ENCODE peak calls at places on chromosome 22, in eight cellular contexts. O is Panc1, D is HCT116, K is GM23338, W is K562, R is upper lobe of left lung, N is HepG2, H is GM12878. A is an unnamed sample.

GRCh38 chr22:21632237-21632895 is at the start of gene CCDC116:
- ATAC-seq in O (no peak), D (peak; percentile 37), K (peak; percentile 11), W (peak; percentile 82), R (no peak), N (peak; percentile 75), H (no peak), A (no peak)

GRCh38 chr22:27129266-27129665 is 471.9 kb downstream of the MIAT start:
- ATAC-seq in O (no peak), D (no peak), K (no peak), W (no peak), R (no peak), N (no peak), H (no peak), A (no peak)

GRCh38 chr22:41608386-41608785 is 12.5 kb downstream of the DESI1 start:
- ATAC-seq in O (no peak), D (no peak), K (no peak), W (no peak), R (no peak), N (no peak), H (no peak), A (no peak)

GRCh38 chr22:38454011-38454360 is 1.0 kb downstream of the KCNJ4 start:
- ATAC-seq in O (no peak), D (no peak), K (peak; percentile 4), W (no peak), R (no peak), N (peak; percentile 6), H (peak; percentile 18), A (no peak)

GRCh38 chr22:17130199-17130598 is 9.0 kb upstream of the TMEM121B start:
- ATAC-seq in O (no peak), D (no peak), K (no peak), W (no peak), R (no peak), N (no peak), H (no peak), A (no peak)

GRCh38 chr22:40137132-40137531 is 40.6 kb upstream of the TNRC6B start:
- ATAC-seq in O (no peak), D (no peak), K (no peak), W (no peak), R (no peak), N (no peak), H (no peak), A (no peak)

GRCh38 chr22:32880906-32881596 is 79.5 kb downstream of the TIMP3 start:
- ATAC-seq in O (no peak), D (no peak), K (peak; percentile 71), W (peak; percentile 85), R (peak; percentile 79), N (no peak), H (no peak), A (peak; percentile 72)

GRCh38 chr22:33467718-33468117 is 409.5 kb upstream of the SYN3 start:
- ATAC-seq in O (no peak), D (no peak), K (no peak), W (no peak), R (no peak), N (no peak), H (no peak), A (no peak)

GRCh38 chr22:17810570-17811116 is 36.4 kb upstream of the BID start:
- ATAC-seq in O (no peak), D (no peak), K (no peak), W (no peak), R (no peak), N (no peak), H (no peak), A (no peak)

GRCh38 chr22:27576815-27577564 is 224.6 kb downstream of the MN1 start:
- ATAC-seq in O (no peak), D (no peak), K (peak; percentile 17), W (no peak), R (no peak), N (no peak), H (no peak), A (peak; percentile 35)

GRCh38 chr22:50626856-50627451 is 998 bp downstream of the ARSA start:
- ATAC-seq in O (no peak), D (no peak), K (no peak), W (no peak), R (no peak), N (no peak), H (no peak), A (no peak)

GRCh38 chr22:32920032-32920628 is 118.6 kb downstream of the TIMP3 start:
- ATAC-seq in O (no peak), D (no peak), K (no peak), W (no peak), R (no peak), N (no peak), H (no peak), A (peak; percentile 82)

GRCh38 chr22:35611891-35612576 is 5.1 kb downstream of the MB start:
- ATAC-seq in O (peak; percentile 15), D (no peak), K (no peak), W (no peak), R (no peak), N (peak; percentile 51), H (peak; percentile 75), A (peak; percentile 14)

GRCh38 chr22:50268655-50269113 is 1.5 kb downstream of the MAPK11 start:
- ATAC-seq in O (no peak), D (no peak), K (no peak), W (no peak), R (no peak), N (no peak), H (no peak), A (no peak)

GRCh38 chr22:33923660-33924246 is 3.5 kb upstream of the LARGE1 start:
- ATAC-seq in O (no peak), D (no peak), K (peak; percentile 3), W (no peak), R (no peak), N (no peak), H (no peak), A (no peak)

GRCh38 chr22:31954535-31955326 is 10.4 kb downstream of the YWHAH start:
- ATAC-seq in O (no peak), D (no peak), K (no peak), W (no peak), R (no peak), N (no peak), H (no peak), A (peak; percentile 58)

GRCh38 chr22:38284042-38284402 is 11.2 kb upstream of the TMEM184B start:
- ATAC-seq in O (no peak), D (no peak), K (no peak), W (no peak), R (peak; percentile 85), N (peak; percentile 76), H (no peak), A (peak; percentile 93)

GRCh38 chr22:32708835-32709234 is 92.7 kb upstream of the TIMP3 start:
- ATAC-seq in O (no peak), D (no peak), K (no peak), W (no peak), R (no peak), N (no peak), H (no peak), A (peak; percentile 25)

GRCh38 chr22:35610741-35611140 is 6.4 kb downstream of the MB start:
- ATAC-seq in O (no peak), D (no peak), K (no peak), W (no peak), R (no peak), N (no peak), H (no peak), A (no peak)

DNA sequence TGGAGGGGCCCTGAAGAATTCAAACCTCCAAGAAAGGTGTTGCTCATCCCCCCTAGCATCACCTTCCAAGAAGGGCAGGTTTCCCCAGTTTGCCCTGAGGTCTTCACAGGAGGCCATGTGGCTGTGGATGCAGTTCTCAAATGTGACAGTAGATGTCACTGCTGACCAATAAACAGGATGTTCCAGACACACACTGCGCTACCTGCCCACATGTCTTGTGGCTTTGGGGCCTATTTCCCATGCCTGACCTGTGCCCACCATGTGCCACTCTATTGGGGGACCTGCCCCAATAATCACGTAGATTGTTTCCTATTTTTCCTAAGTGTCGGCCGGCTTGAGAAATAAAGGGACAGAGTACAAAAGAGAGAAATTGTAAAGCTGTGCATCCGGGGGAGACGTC is 4.5 kb downstream of the GSTT2 start:
- ATAC-seq in O (no peak), D (peak; percentile 66), K (peak; percentile 58), W (no peak), R (no peak), N (no peak), H (no peak), A (no peak)
- TF ChIP-seq CTCF in O (no peak), D (peak; percentile 81), K (peak; percentile 26), W (no peak), R (peak; percentile 54), N (no peak), H (no peak), A (peak; percentile 66)

GRCh38 chr22:29152381-29153138 is 53.1 kb upstream of the EMID1 start:
- ATAC-seq in O (no peak), D (no peak), K (peak; percentile 59), W (peak; percentile 81), R (no peak), N (no peak), H (no peak), A (peak; percentile 35)
- TF ChIP-seq POLR2AphosphoS5 in O (no peak), D (no peak), K (no peak), W (peak; percentile 97), R (no peak), N (no peak), H (no peak), A (peak; percentile 37)

GRCh38 chr22:45164217-45165123 is 745 bp downstream of the NUP50 start:
- ATAC-seq in O (peak; percentile 78), D (peak; percentile 48), K (peak; percentile 45), W (peak; percentile 79), R (peak; percentile 57), N (peak; percentile 50), H (peak; percentile 52), A (peak; percentile 28)

GRCh38 chr22:45163417-45164216 is at the start of gene NUP50:
- ATAC-seq in O (peak; percentile 93), D (peak; percentile 83), K (peak; percentile 77), W (peak; percentile 84), R (peak; percentile 93), N (peak; percentile 64), H (peak; percentile 88), A (peak; percentile 96)

GRCh38 chr22:45159652-45160462 is 3.9 kb upstream of the NUP50 start:
- ATAC-seq in O (no peak), D (no peak), K (no peak), W (no peak), R (no peak), N (peak; percentile 68), H (no peak), A (no peak)

GRCh38 chr22:45162531-45162930 is 1.2 kb upstream of the NUP50 start:
- ATAC-seq in O (no peak), D (no peak), K (no peak), W (no peak), R (no peak), N (no peak), H (no peak), A (no peak)

DNA sequence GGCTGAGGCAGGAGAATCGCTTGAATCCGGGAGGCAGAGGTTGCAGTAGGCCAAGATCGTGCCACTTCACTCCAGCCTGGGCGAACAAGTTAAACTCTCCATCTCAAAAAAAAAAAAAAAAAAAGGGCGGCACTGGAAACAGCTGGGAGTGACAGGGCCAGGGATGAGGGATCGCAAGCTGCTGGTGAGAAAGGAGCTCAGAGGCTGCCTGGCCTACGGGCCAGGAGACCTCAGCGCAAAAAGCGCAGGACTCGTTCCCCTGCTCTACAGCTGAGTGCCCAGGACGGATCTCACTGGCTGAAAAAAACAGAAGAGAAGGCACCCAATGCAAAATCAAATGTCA is 680 bp upstream of the NUP50 start:
- ATAC-seq in O (peak; percentile 29), D (peak; percentile 26), K (peak; percentile 42), W (peak; percentile 31), R (peak; percentile 73), N (peak; percentile 19), H (peak; percentile 33), A (peak; percentile 19)
- H3K4me1 ChIP-seq in O (peaks cover 18% of the 10 kb centered on the region), D (peaks cover 37% of the 10 kb centered on the region), K (peaks cover 46% of the 10 kb centered on the region), W (peaks cover 20% of the 10 kb centered on the region), R (peaks cover 78% of the 10 kb centered on the region), N (peaks cover 74% of the 10 kb centered on the region), H (peaks cover 9% of the 10 kb centered on the region), A (peaks cover 67% of the 10 kb centered on the region)

GRCh38 chr22:24834845-24835570 is 29.0 kb downstream of the SGSM1 start:
- ATAC-seq in O (peak; percentile 81), D (peak; percentile 98), K (peak; percentile 91), W (peak; percentile 65), R (no peak), N (peak; percentile 51), H (peak; percentile 41), A (peak; percentile 22)
- TF ChIP-seq CTCF in O (peak; percentile 61), D (peak; percentile 60), K (peak; percentile 76), W (no peak), R (no peak), N (peak; percentile 42), H (no peak), A (no peak)